ENCODE peak calls at places on chromosomes 7 and 10, in ten cellular contexts. One of them, this sample, is unnamed.

GRCh38 chr10:21334891-21335696 is 190.4 kb downstream of the SKIDA1 start:
- DNase-seq in GM18507: no peak
- DNase-seq in naive thymus-derived CD8-positive, alpha-beta T cell: no peak
- DNase-seq in GM13977: no peak
- DNase-seq in endodermal cell: peak
- DNase-seq in thyroid gland: peak
- DNase-seq in NCI-H82: no peak
- DNase-seq in left kidney: peak
- DNase-seq in GM10248: no peak
- DNase-seq in GM20000: no peak
- DNase-seq in this sample: no peak

GRCh38 chr10:63145782-63146181 is 12.7 kb downstream of the NRBF2 start:
- DNase-seq in GM10248: no peak
- DNase-seq in thyroid gland: no peak
- DNase-seq in GM20000: no peak
- DNase-seq in NCI-H82: no peak
- DNase-seq in endodermal cell: no peak
- DNase-seq in naive thymus-derived CD8-positive, alpha-beta T cell: no peak
- DNase-seq in GM13977: no peak
- DNase-seq in GM18507: no peak
- DNase-seq in left kidney: no peak
- DNase-seq in this sample: no peak

GRCh38 chr7:113285411-113285810 is 167.1 kb upstream of the SMIM30 start:
- DNase-seq in GM20000: no peak
- DNase-seq in naive thymus-derived CD8-positive, alpha-beta T cell: no peak
- DNase-seq in left kidney: no peak
- DNase-seq in NCI-H82: no peak
- DNase-seq in GM10248: no peak
- DNase-seq in GM13977: no peak
- DNase-seq in endodermal cell: no peak
- DNase-seq in GM18507: no peak
- DNase-seq in thyroid gland: no peak
- DNase-seq in this sample: no peak

GRCh38 chr7:101815826-101816488 is 1.5 kb upstream of the CUX1 start:
- DNase-seq in endodermal cell: no peak
- DNase-seq in GM20000: peak
- DNase-seq in NCI-H82: peak
- DNase-seq in naive thymus-derived CD8-positive, alpha-beta T cell: peak
- DNase-seq in left kidney: peak
- DNase-seq in thyroid gland: peak
- DNase-seq in GM13977: peak
- DNase-seq in GM18507: peak
- DNase-seq in GM10248: peak
- DNase-seq in this sample: peak

GRCh38 chr7:134757938-134758337 is 21.5 kb upstream of the CALD1 start:
- DNase-seq in GM20000: no peak
- DNase-seq in naive thymus-derived CD8-positive, alpha-beta T cell: no peak
- DNase-seq in NCI-H82: no peak
- DNase-seq in GM10248: no peak
- DNase-seq in endodermal cell: no peak
- DNase-seq in thyroid gland: no peak
- DNase-seq in left kidney: no peak
- DNase-seq in GM13977: no peak
- DNase-seq in GM18507: no peak
- DNase-seq in this sample: no peak

GRCh38 chr7:6725003-6725402 is 18.3 kb upstream of the ZNF12 start:
- DNase-seq in naive thymus-derived CD8-positive, alpha-beta T cell: no peak
- DNase-seq in GM20000: peak
- DNase-seq in GM10248: peak
- DNase-seq in left kidney: no peak
- DNase-seq in GM18507: peak
- DNase-seq in endodermal cell: no peak
- DNase-seq in GM13977: peak
- DNase-seq in NCI-H82: no peak
- DNase-seq in thyroid gland: no peak
- DNase-seq in this sample: peak

GRCh38 chr10:22803201-22803895 is 89.0 kb upstream of the PIP4K2A start:
- DNase-seq in naive thymus-derived CD8-positive, alpha-beta T cell: no peak
- DNase-seq in endodermal cell: no peak
- DNase-seq in GM18507: no peak
- DNase-seq in NCI-H82: no peak
- DNase-seq in left kidney: no peak
- DNase-seq in GM13977: no peak
- DNase-seq in GM10248: no peak
- DNase-seq in GM20000: no peak
- DNase-seq in thyroid gland: no peak
- DNase-seq in this sample: no peak

GRCh38 chr10:52318822-52319464 is 4.9 kb downstream of the DKK1 start:
- DNase-seq in GM20000: no peak
- DNase-seq in left kidney: no peak
- DNase-seq in GM18507: no peak
- DNase-seq in naive thymus-derived CD8-positive, alpha-beta T cell: no peak
- DNase-seq in thyroid gland: no peak
- DNase-seq in NCI-H82: no peak
- DNase-seq in GM10248: no peak
- DNase-seq in GM13977: no peak
- DNase-seq in endodermal cell: no peak
- DNase-seq in this sample: no peak

GRCh38 chr10:29663718-29664117 is 28.9 kb upstream of the SVIL start:
- DNase-seq in thyroid gland: no peak
- DNase-seq in GM13977: no peak
- DNase-seq in GM18507: no peak
- DNase-seq in NCI-H82: no peak
- DNase-seq in GM10248: no peak
- DNase-seq in endodermal cell: no peak
- DNase-seq in naive thymus-derived CD8-positive, alpha-beta T cell: no peak
- DNase-seq in left kidney: no peak
- DNase-seq in GM20000: no peak
- DNase-seq in this sample: no peak

GRCh38 chr10:3882855-3883254 is 97.8 kb upstream of the KLF6 start:
- DNase-seq in GM10248: no peak
- DNase-seq in thyroid gland: no peak
- DNase-seq in naive thymus-derived CD8-positive, alpha-beta T cell: no peak
- DNase-seq in NCI-H82: no peak
- DNase-seq in GM18507: no peak
- DNase-seq in endodermal cell: no peak
- DNase-seq in GM20000: no peak
- DNase-seq in GM13977: no peak
- DNase-seq in left kidney: no peak
- DNase-seq in this sample: no peak

GRCh38 chr7:33794419-33794818 is 110.9 kb upstream of the BMPER start:
- DNase-seq in naive thymus-derived CD8-positive, alpha-beta T cell: no peak
- DNase-seq in GM13977: no peak
- DNase-seq in GM20000: no peak
- DNase-seq in GM10248: no peak
- DNase-seq in NCI-H82: no peak
- DNase-seq in GM18507: no peak
- DNase-seq in left kidney: no peak
- DNase-seq in endodermal cell: no peak
- DNase-seq in thyroid gland: no peak
- DNase-seq in this sample: no peak

GRCh38 chr7:148793590-148793989 is 90.5 kb downstream of the EZH2 start:
- DNase-seq in GM18507: no peak
- DNase-seq in GM13977: no peak
- DNase-seq in left kidney: no peak
- DNase-seq in naive thymus-derived CD8-positive, alpha-beta T cell: no peak
- DNase-seq in thyroid gland: no peak
- DNase-seq in endodermal cell: no peak
- DNase-seq in GM20000: no peak
- DNase-seq in GM10248: no peak
- DNase-seq in NCI-H82: no peak
- DNase-seq in this sample: no peak

GRCh38 chr10:6491841-6492609 is 88.1 kb downstream of the PRKCQ start:
- DNase-seq in GM13977: no peak
- DNase-seq in NCI-H82: no peak
- DNase-seq in GM20000: no peak
- DNase-seq in thyroid gland: no peak
- DNase-seq in endodermal cell: no peak
- DNase-seq in left kidney: no peak
- DNase-seq in naive thymus-derived CD8-positive, alpha-beta T cell: peak
- DNase-seq in GM10248: no peak
- DNase-seq in GM18507: no peak
- DNase-seq in this sample: no peak

GRCh38 chr10:3852147-3852904 is 67.3 kb upstream of the KLF6 start:
- DNase-seq in GM18507: no peak
- DNase-seq in left kidney: peak
- DNase-seq in GM10248: peak
- DNase-seq in GM20000: peak
- DNase-seq in endodermal cell: no peak
- DNase-seq in NCI-H82: no peak
- DNase-seq in thyroid gland: peak
- DNase-seq in GM13977: peak
- DNase-seq in naive thymus-derived CD8-positive, alpha-beta T cell: no peak
- DNase-seq in this sample: no peak

GRCh38 chr10:96858038-96858705 is 26.1 kb downstream of the LCOR start:
- DNase-seq in GM18507: no peak
- DNase-seq in GM20000: peak
- DNase-seq in endodermal cell: no peak
- DNase-seq in left kidney: no peak
- DNase-seq in naive thymus-derived CD8-positive, alpha-beta T cell: no peak
- DNase-seq in GM10248: no peak
- DNase-seq in GM13977: peak
- DNase-seq in thyroid gland: no peak
- DNase-seq in NCI-H82: no peak
- DNase-seq in this sample: no peak

GRCh38 chr7:103387267-103387666 is 39.8 kb downstream of the PSMC2 start:
- DNase-seq in GM13977: no peak
- DNase-seq in GM20000: no peak
- DNase-seq in GM10248: no peak
- DNase-seq in left kidney: no peak
- DNase-seq in NCI-H82: no peak
- DNase-seq in thyroid gland: no peak
- DNase-seq in naive thymus-derived CD8-positive, alpha-beta T cell: no peak
- DNase-seq in endodermal cell: no peak
- DNase-seq in GM18507: no peak
- DNase-seq in this sample: no peak

GRCh38 chr7:45146531-45147379 is 10.8 kb upstream of the RAMP3 start:
- DNase-seq in left kidney: no peak
- DNase-seq in GM18507: no peak
- DNase-seq in thyroid gland: no peak
- DNase-seq in naive thymus-derived CD8-positive, alpha-beta T cell: no peak
- DNase-seq in GM10248: no peak
- DNase-seq in GM20000: no peak
- DNase-seq in GM13977: no peak
- DNase-seq in NCI-H82: no peak
- DNase-seq in endodermal cell: peak
- DNase-seq in this sample: no peak

GRCh38 chr10:89332092-89332633 is 4.4 kb downstream of the IFIT3 start:
- DNase-seq in NCI-H82: no peak
- DNase-seq in GM13977: peak
- DNase-seq in GM10248: peak
- DNase-seq in left kidney: no peak
- DNase-seq in GM18507: peak
- DNase-seq in naive thymus-derived CD8-positive, alpha-beta T cell: peak
- DNase-seq in thyroid gland: peak
- DNase-seq in GM20000: peak
- DNase-seq in endodermal cell: no peak
- DNase-seq in this sample: no peak

GRCh38 chr10:63430091-63430998 is 35.4 kb downstream of the JMJD1C start:
- DNase-seq in thyroid gland: no peak
- DNase-seq in GM20000: no peak
- DNase-seq in naive thymus-derived CD8-positive, alpha-beta T cell: no peak
- DNase-seq in GM18507: no peak
- DNase-seq in NCI-H82: no peak
- DNase-seq in GM13977: no peak
- DNase-seq in left kidney: peak
- DNase-seq in endodermal cell: peak
- DNase-seq in GM10248: no peak
- DNase-seq in this sample: no peak

GRCh38 chr7:101629171-101629570 is at the start of gene MYL10:
- DNase-seq in GM18507: no peak
- DNase-seq in endodermal cell: no peak
- DNase-seq in naive thymus-derived CD8-positive, alpha-beta T cell: no peak
- DNase-seq in GM13977: no peak
- DNase-seq in NCI-H82: peak
- DNase-seq in GM10248: no peak
- DNase-seq in GM20000: no peak
- DNase-seq in thyroid gland: no peak
- DNase-seq in left kidney: no peak
- DNase-seq in this sample: no peak

GRCh38 chr7:81715984-81716588 is 53.8 kb downstream of the HGF start:
- DNase-seq in GM10248: no peak
- DNase-seq in GM13977: no peak
- DNase-seq in naive thymus-derived CD8-positive, alpha-beta T cell: no peak
- DNase-seq in left kidney: peak
- DNase-seq in GM18507: no peak
- DNase-seq in thyroid gland: peak
- DNase-seq in endodermal cell: peak
- DNase-seq in GM20000: no peak
- DNase-seq in NCI-H82: peak
- DNase-seq in this sample: no peak

GRCh38 chr7:85135931-85136330 is 50.9 kb downstream of the SEMA3D start:
- DNase-seq in GM10248: no peak
- DNase-seq in left kidney: no peak
- DNase-seq in NCI-H82: no peak
- DNase-seq in thyroid gland: no peak
- DNase-seq in GM13977: no peak
- DNase-seq in naive thymus-derived CD8-positive, alpha-beta T cell: no peak
- DNase-seq in endodermal cell: no peak
- DNase-seq in GM20000: no peak
- DNase-seq in GM18507: no peak
- DNase-seq in this sample: no peak

GRCh38 chr10:128481152-128481551 is 354.9 kb upstream of the MKI67 start:
- DNase-seq in NCI-H82: no peak
- DNase-seq in naive thymus-derived CD8-positive, alpha-beta T cell: no peak
- DNase-seq in GM13977: no peak
- DNase-seq in left kidney: peak
- DNase-seq in GM10248: no peak
- DNase-seq in endodermal cell: no peak
- DNase-seq in GM18507: no peak
- DNase-seq in thyroid gland: no peak
- DNase-seq in GM20000: no peak
- DNase-seq in this sample: no peak

This sample was measured in KG1.